ENCODE peak calls at places on chromosomes 3 and 15, in eight cellular contexts. One of them, this sample, is unnamed.

GRCh38 chr15:95998935-95999334 is 331.6 kb upstream of the NR2F2 start:
- DNase-seq in coronary artery: no peak
- DNase-seq in nephron progenitor cell: no peak
- DNase-seq in HCT116: no peak
- DNase-seq in GM12865: no peak
- DNase-seq in HL-60: no peak
- DNase-seq in AG10803: no peak
- DNase-seq in HFFc6: no peak
- DNase-seq in this sample: no peak

GRCh38 chr3:45560270-45561020 is 34.1 kb upstream of the LIMD1 start:
- DNase-seq in coronary artery: peak
- DNase-seq in HFFc6: no peak
- DNase-seq in HL-60: peak
- DNase-seq in GM12865: no peak
- DNase-seq in HCT116: no peak
- DNase-seq in nephron progenitor cell: no peak
- DNase-seq in AG10803: peak
- DNase-seq in this sample: no peak

GRCh38 chr3:15977598-15978232 is 179.9 kb upstream of the ANKRD28 start:
- DNase-seq in nephron progenitor cell: no peak
- DNase-seq in AG10803: no peak
- DNase-seq in HFFc6: no peak
- DNase-seq in GM12865: no peak
- DNase-seq in HL-60: no peak
- DNase-seq in HCT116: no peak
- DNase-seq in coronary artery: no peak
- DNase-seq in this sample: no peak

GRCh38 chr3:23106641-23107040 is 96.5 kb upstream of the UBE2E2 start:
- DNase-seq in coronary artery: no peak
- DNase-seq in AG10803: no peak
- DNase-seq in HFFc6: no peak
- DNase-seq in HL-60: no peak
- DNase-seq in GM12865: no peak
- DNase-seq in nephron progenitor cell: no peak
- DNase-seq in HCT116: no peak
- DNase-seq in this sample: no peak

GRCh38 chr3:129599607-129600006 is 6.9 kb downstream of the PLXND1 start:
- DNase-seq in HL-60: peak
- DNase-seq in HCT116: no peak
- DNase-seq in HFFc6: peak
- DNase-seq in coronary artery: no peak
- DNase-seq in GM12865: no peak
- DNase-seq in nephron progenitor cell: no peak
- DNase-seq in AG10803: peak
- DNase-seq in this sample: no peak

GRCh38 chr3:48015451-48016182 is 599 bp downstream of the MAP4 start:
- DNase-seq in AG10803: peak
- DNase-seq in GM12865: no peak
- DNase-seq in HFFc6: no peak
- DNase-seq in coronary artery: no peak
- DNase-seq in HL-60: no peak
- DNase-seq in HCT116: no peak
- DNase-seq in nephron progenitor cell: no peak
- DNase-seq in this sample: no peak

GRCh38 chr15:35460616-35461015 is 85.3 kb downstream of the DPH6 start:
- DNase-seq in nephron progenitor cell: no peak
- DNase-seq in HL-60: no peak
- DNase-seq in HFFc6: no peak
- DNase-seq in coronary artery: no peak
- DNase-seq in GM12865: no peak
- DNase-seq in HCT116: no peak
- DNase-seq in AG10803: no peak
- DNase-seq in this sample: no peak

GRCh38 chr3:89098964-89099585 is 8.3 kb upstream of the EPHA3 start:
- DNase-seq in AG10803: peak
- DNase-seq in HCT116: peak
- DNase-seq in coronary artery: no peak
- DNase-seq in GM12865: peak
- DNase-seq in HFFc6: peak
- DNase-seq in HL-60: peak
- DNase-seq in nephron progenitor cell: peak
- DNase-seq in this sample: peak

GRCh38 chr3:89223188-89223587 is 115.8 kb downstream of the EPHA3 start:
- DNase-seq in coronary artery: no peak
- DNase-seq in GM12865: no peak
- DNase-seq in HCT116: no peak
- DNase-seq in HFFc6: no peak
- DNase-seq in HL-60: no peak
- DNase-seq in nephron progenitor cell: no peak
- DNase-seq in AG10803: no peak
- DNase-seq in this sample: no peak

GRCh38 chr3:195823998-195824397 is 12.3 kb upstream of the MUC4 start:
- DNase-seq in HL-60: no peak
- DNase-seq in nephron progenitor cell: no peak
- DNase-seq in coronary artery: no peak
- DNase-seq in HCT116: no peak
- DNase-seq in GM12865: no peak
- DNase-seq in HFFc6: no peak
- DNase-seq in AG10803: no peak
- DNase-seq in this sample: no peak

GRCh38 chr15:93179072-93179471 is 90.1 kb upstream of the RGMA start:
- DNase-seq in nephron progenitor cell: no peak
- DNase-seq in coronary artery: no peak
- DNase-seq in GM12865: peak
- DNase-seq in HL-60: peak
- DNase-seq in HCT116: no peak
- DNase-seq in AG10803: no peak
- DNase-seq in HFFc6: no peak
- DNase-seq in this sample: no peak

GRCh38 chr3:52257911-52258310 is 12.4 kb downstream of the PPM1M start:
- DNase-seq in HL-60: no peak
- DNase-seq in HFFc6: no peak
- DNase-seq in nephron progenitor cell: no peak
- DNase-seq in GM12865: no peak
- DNase-seq in coronary artery: no peak
- DNase-seq in AG10803: no peak
- DNase-seq in HCT116: no peak
- DNase-seq in this sample: no peak

GRCh38 chr3:39423571-39423970 is 17.1 kb downstream of the RPSA start:
- DNase-seq in nephron progenitor cell: no peak
- DNase-seq in HCT116: no peak
- DNase-seq in GM12865: no peak
- DNase-seq in HL-60: no peak
- DNase-seq in HFFc6: no peak
- DNase-seq in coronary artery: no peak
- DNase-seq in AG10803: no peak
- DNase-seq in this sample: no peak

GRCh38 chr15:96728591-96728990 is 398.1 kb downstream of the NR2F2 start:
- DNase-seq in coronary artery: no peak
- DNase-seq in AG10803: no peak
- DNase-seq in HCT116: no peak
- DNase-seq in GM12865: no peak
- DNase-seq in HL-60: peak
- DNase-seq in HFFc6: no peak
- DNase-seq in nephron progenitor cell: no peak
- DNase-seq in this sample: no peak

GRCh38 chr3:48402281-48402732 is 27.6 kb downstream of the PLXNB1 start:
- DNase-seq in AG10803: peak
- DNase-seq in HCT116: peak
- DNase-seq in nephron progenitor cell: no peak
- DNase-seq in HL-60: no peak
- DNase-seq in coronary artery: peak
- DNase-seq in HFFc6: peak
- DNase-seq in GM12865: no peak
- DNase-seq in this sample: peak

GRCh38 chr3:98563661-98564281 is 29.6 kb downstream of the CPOX start:
- DNase-seq in coronary artery: no peak
- DNase-seq in GM12865: peak
- DNase-seq in AG10803: peak
- DNase-seq in HCT116: no peak
- DNase-seq in HL-60: no peak
- DNase-seq in nephron progenitor cell: no peak
- DNase-seq in HFFc6: peak
- DNase-seq in this sample: no peak

GRCh38 chr3:127865941-127866340 is 43.6 kb upstream of the MGLL start:
- DNase-seq in GM12865: no peak
- DNase-seq in nephron progenitor cell: no peak
- DNase-seq in AG10803: peak
- DNase-seq in HL-60: no peak
- DNase-seq in HCT116: peak
- DNase-seq in HFFc6: peak
- DNase-seq in coronary artery: no peak
- DNase-seq in this sample: no peak

GRCh38 chr15:85704720-85705119 is 90.0 kb downstream of the KLHL25 start:
- DNase-seq in AG10803: peak
- DNase-seq in nephron progenitor cell: no peak
- DNase-seq in HFFc6: no peak
- DNase-seq in HL-60: no peak
- DNase-seq in coronary artery: no peak
- DNase-seq in HCT116: no peak
- DNase-seq in GM12865: peak
- DNase-seq in this sample: no peak

GRCh38 chr3:105490045-105490444 is 123.3 kb downstream of the ALCAM start:
- DNase-seq in HFFc6: no peak
- DNase-seq in nephron progenitor cell: no peak
- DNase-seq in HL-60: no peak
- DNase-seq in AG10803: peak
- DNase-seq in GM12865: no peak
- DNase-seq in HCT116: no peak
- DNase-seq in coronary artery: no peak
- DNase-seq in this sample: no peak

DNA sequence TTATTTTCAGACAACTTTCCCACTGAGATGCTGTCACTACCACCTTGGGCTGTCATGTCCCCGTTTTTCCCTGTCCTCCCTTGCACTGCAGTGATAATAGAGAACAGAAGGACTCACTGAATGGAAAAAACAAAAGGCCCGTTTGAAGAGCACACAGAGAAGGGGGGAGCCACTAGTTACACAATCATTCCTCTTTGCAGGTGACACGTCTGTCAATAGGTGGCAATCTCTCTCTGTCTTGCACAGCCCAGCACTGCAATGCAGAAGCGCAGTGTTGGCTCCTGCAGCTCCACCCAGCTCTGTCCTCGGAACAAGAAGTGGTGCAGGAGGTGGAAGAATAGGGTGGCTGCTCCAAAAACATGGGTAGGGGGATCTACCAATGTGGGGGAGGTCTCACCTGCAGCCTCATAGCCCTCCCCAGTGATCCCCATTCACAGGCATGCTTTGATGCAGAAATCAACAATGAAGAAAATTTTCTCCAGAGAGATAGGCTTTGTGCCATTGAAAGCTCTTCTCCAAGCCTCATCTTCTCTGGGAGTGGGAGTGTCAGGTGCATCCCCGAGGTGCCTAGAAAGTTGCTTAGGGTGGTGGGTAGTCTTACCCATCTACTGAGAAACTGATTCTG is 31.8 kb downstream of the FSTL1 start:
- DNase-seq in AG10803: no peak
- DNase-seq in HL-60: peak
- DNase-seq in coronary artery: no peak
- DNase-seq in nephron progenitor cell: peak
- DNase-seq in HCT116: peak
- DNase-seq in HFFc6: no peak
- DNase-seq in GM12865: peak
- DNase-seq in this sample: no peak
- TF ChIP-seq CTCF in AG10803: peak
- TF ChIP-seq CTCF in HL-60: peak
- TF ChIP-seq CTCF in coronary artery: no peak
- TF ChIP-seq CTCF in nephron progenitor cell: peak
- TF ChIP-seq CTCF in HCT116: peak
- TF ChIP-seq CTCF in HFFc6: peak
- TF ChIP-seq CTCF in GM12865: peak
- TF ChIP-seq CTCF in this sample: peak

DNA sequence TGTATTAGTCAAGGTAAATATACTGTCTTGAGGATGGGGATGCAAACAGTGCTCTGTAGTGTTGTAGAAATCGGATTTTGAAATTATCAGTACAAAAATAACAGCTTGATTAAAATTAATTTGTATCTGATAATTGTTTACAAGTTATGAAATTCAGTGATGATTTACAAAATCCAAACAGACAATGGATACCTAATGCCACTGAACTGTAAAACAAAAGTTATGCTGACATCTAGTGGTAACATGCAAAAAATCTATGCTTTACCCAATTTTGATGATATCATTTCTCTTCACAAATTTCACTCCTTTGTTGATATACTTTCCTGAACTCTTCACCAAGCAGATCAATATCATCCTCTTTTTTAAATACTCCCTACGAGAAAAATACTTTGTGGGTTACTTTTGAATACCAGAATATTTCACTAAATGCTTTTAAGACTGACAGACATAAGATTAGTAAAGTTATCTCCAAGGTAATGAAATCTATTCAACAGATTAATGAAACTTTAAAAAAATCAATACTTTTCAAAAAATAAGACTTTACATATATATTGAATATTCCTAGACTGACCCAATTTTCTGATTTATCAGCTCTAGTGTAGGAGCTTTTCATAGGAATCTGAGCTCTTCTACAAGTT is 36.0 kb downstream of the MNS1 start:
- DNase-seq in GM12865: peak
- DNase-seq in nephron progenitor cell: no peak
- DNase-seq in coronary artery: no peak
- DNase-seq in HFFc6: peak
- DNase-seq in HL-60: no peak
- DNase-seq in HCT116: peak
- DNase-seq in AG10803: peak
- DNase-seq in this sample: no peak
- TF ChIP-seq CTCF in GM12865: peak
- TF ChIP-seq CTCF in nephron progenitor cell: peak
- TF ChIP-seq CTCF in coronary artery: no peak
- TF ChIP-seq CTCF in HFFc6: peak
- TF ChIP-seq CTCF in HL-60: peak
- TF ChIP-seq CTCF in HCT116: peak
- TF ChIP-seq CTCF in AG10803: peak
- TF ChIP-seq CTCF in this sample: peak

DNA sequence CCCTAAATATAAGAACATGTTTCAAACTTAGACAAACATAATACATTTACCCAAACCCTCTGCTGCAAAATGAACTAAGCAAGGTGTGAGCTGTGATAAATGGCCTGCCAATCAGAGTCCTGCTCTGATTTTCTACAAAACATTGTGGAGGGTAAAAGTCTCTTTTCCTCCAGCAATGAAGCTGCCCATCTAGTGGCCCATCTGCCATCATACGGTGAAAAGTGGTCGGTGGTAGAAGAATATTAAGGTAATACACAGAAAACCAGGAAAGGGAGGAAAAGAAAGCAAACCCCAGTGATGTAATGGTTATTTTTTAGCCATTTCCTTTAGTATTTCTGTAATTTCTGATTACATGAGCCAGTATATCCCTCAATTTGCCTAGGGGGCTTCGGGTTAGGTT is 838.1 kb downstream of the TBL1XR1 start:
- DNase-seq in coronary artery: no peak
- DNase-seq in HCT116: no peak
- DNase-seq in HFFc6: no peak
- DNase-seq in GM12865: no peak
- DNase-seq in HL-60: no peak
- DNase-seq in AG10803: no peak
- DNase-seq in nephron progenitor cell: no peak
- DNase-seq in this sample: no peak
- TF ChIP-seq CTCF in coronary artery: no peak
- TF ChIP-seq CTCF in HCT116: no peak
- TF ChIP-seq CTCF in HFFc6: peak
- TF ChIP-seq CTCF in GM12865: no peak
- TF ChIP-seq CTCF in HL-60: no peak
- TF ChIP-seq CTCF in AG10803: no peak
- TF ChIP-seq CTCF in nephron progenitor cell: peak
- TF ChIP-seq CTCF in this sample: peak

GRCh38 chr3:72306800-72307341 is 521.9 kb upstream of the PROK2 start:
- DNase-seq in GM12865: no peak
- DNase-seq in HFFc6: no peak
- DNase-seq in HL-60: no peak
- DNase-seq in AG10803: peak
- DNase-seq in coronary artery: no peak
- DNase-seq in HCT116: no peak
- DNase-seq in nephron progenitor cell: peak
- DNase-seq in this sample: no peak
- TF ChIP-seq CTCF in GM12865: no peak
- TF ChIP-seq CTCF in HFFc6: no peak
- TF ChIP-seq CTCF in HL-60: no peak
- TF ChIP-seq CTCF in AG10803: no peak
- TF ChIP-seq CTCF in coronary artery: no peak
- TF ChIP-seq CTCF in HCT116: no peak
- TF ChIP-seq CTCF in nephron progenitor cell: no peak
- TF ChIP-seq CTCF in this sample: no peak

This sample was measured in osteocyte.